ENCODE peak calls at places on chromosomes 13 and 19, in five cellular contexts. W is H9, H is neuronal stem cell, K is trophoblast cell, T is H1. R is an unnamed sample.

GRCh38 chr13:30504081-30504480 is 38.3 kb upstream of the HMGB1 start:
- DNase-seq in W (no peak), H (no peak), K (peak; percentile 72), T (no peak), R (no peak)

GRCh38 chr13:58043971-58044370 is 412.4 kb downstream of the PCDH17 start:
- DNase-seq in W (no peak), H (no peak), K (no peak), T (no peak), R (no peak)

GRCh38 chr13:43744630-43745029 is 42.1 kb downstream of the ENOX1 start:
- DNase-seq in W (no peak), H (no peak), K (no peak), T (no peak), R (no peak)

GRCh38 chr19:39917561-39918182 is 16.8 kb downstream of the FCGBP start:
- DNase-seq in W (no peak), H (no peak), K (no peak), T (no peak), R (no peak)

GRCh38 chr13:25181597-25181996 is 9.5 kb upstream of the AMER2 start:
- DNase-seq in W (no peak), H (no peak), K (no peak), T (no peak), R (no peak)

GRCh38 chr19:47512183-47512947 is 2.5 kb downstream of the NAPA start:
- DNase-seq in W (no peak), H (no peak), K (no peak), T (no peak), R (peak; percentile 33)

GRCh38 chr13:36582977-36583376 is 90.8 kb upstream of the SERTM1 start:
- DNase-seq in W (no peak), H (no peak), K (no peak), T (no peak), R (no peak)

GRCh38 chr19:42252365-42253244 is 2.3 kb downstream of the ERF start:
- DNase-seq in W (no peak), H (no peak), K (no peak), T (no peak), R (peak; percentile 81)

GRCh38 chr19:27794444-27795042 is 1418.4 kb downstream of the UQCRFS1 start:
- DNase-seq in W (peak; percentile 59), H (peak; percentile 3), K (no peak), T (no peak), R (peak; percentile 61)

GRCh38 chr13:76164290-76164689 is 528.2 kb downstream of the LMO7 start:
- DNase-seq in W (no peak), H (no peak), K (no peak), T (no peak), R (peak; percentile 68)

GRCh38 chr13:61128850-61129645 is 286.6 kb downstream of the PCDH20 start:
- DNase-seq in W (no peak), H (no peak), K (no peak), T (no peak), R (no peak)

GRCh38 chr13:91331047-91331915 is 16.2 kb upstream of the MIR17HG start:
- DNase-seq in W (no peak), H (no peak), K (no peak), T (no peak), R (no peak)

GRCh38 chr13:98143157-98143553 is 261 bp downstream of the FARP1 start:
- DNase-seq in W (peak; percentile 43), H (peak; percentile 58), K (no peak), T (no peak), R (no peak)

GRCh38 chr13:113561417-113562084 is 23.0 kb upstream of the TFDP1 start:
- DNase-seq in W (no peak), H (no peak), K (no peak), T (no peak), R (no peak)

GRCh38 chr13:39451860-39452301 is 151.1 kb downstream of the LHFPL6 start:
- DNase-seq in W (no peak), H (no peak), K (peak; percentile 9), T (no peak), R (peak; percentile 68)

GRCh38 chr13:94705081-94705751 is 7.1 kb downstream of the SOX21 start:
- DNase-seq in W (peak; percentile 56), H (no peak), K (peak; percentile 24), T (no peak), R (no peak)

GRCh38 chr13:35832551-35832950 is 298.6 kb downstream of the DCLK1 start:
- DNase-seq in W (no peak), H (no peak), K (peak; percentile 70), T (no peak), R (no peak)

GRCh38 chr13:94431987-94432386 is 47.5 kb downstream of the DCT start:
- DNase-seq in W (no peak), H (no peak), K (no peak), T (no peak), R (no peak)

GRCh38 chr19:17817668-17818363 is 3.5 kb downstream of the INSL3 start:
- DNase-seq in W (no peak), H (no peak), K (no peak), T (no peak), R (no peak)

GRCh38 chr19:35519291-35519690 is 5.8 kb upstream of the DMKN start:
- DNase-seq in W (no peak), H (no peak), K (no peak), T (no peak), R (no peak)

GRCh38 chr19:40744554-40745401 is 5.5 kb downstream of the ACTMAP start:
- DNase-seq in W (peak; percentile 78), H (no peak), K (peak; percentile 71), T (no peak), R (peak; percentile 47)

GRCh38 chr13:23723463-23723862 is 153.3 kb downstream of the TNFRSF19 start:
- DNase-seq in W (no peak), H (no peak), K (no peak), T (no peak), R (peak; percentile 52)

GRCh38 chr13:76696370-76696769 is 189.8 kb downstream of the KCTD12 start:
- DNase-seq in W (no peak), H (no peak), K (peak; percentile 28), T (no peak), R (peak; percentile 42)

GRCh38 chr13:27374650-27375049 is 49.8 kb upstream of the GTF3A start:
- DNase-seq in W (peak; percentile 67), H (peak; percentile 51), K (peak; percentile 85), T (no peak), R (peak; percentile 87)

GRCh38 chr13:30429721-30430694 is 7.7 kb downstream of the UBE2L5 start:
- DNase-seq in W (no peak), H (no peak), K (peak; percentile 71), T (no peak), R (peak; percentile 91)

GRCh38 chr19:54173951-54174817 is 1.2 kb upstream of the TMC4 start:
- DNase-seq in W (peak; percentile 43), H (no peak), K (no peak), T (no peak), R (no peak)

GRCh38 chr13:98581971-98582702 is 5.2 kb upstream of the STK24 start:
- DNase-seq in W (no peak), H (no peak), K (peak; percentile 69), T (no peak), R (peak; percentile 83)

GRCh38 chr13:101475536-101475935 is 23.1 kb downstream of the ITGBL1 start:
- DNase-seq in W (no peak), H (no peak), K (no peak), T (no peak), R (no peak)

GRCh38 chr13:39600766-39601165 is 2.2 kb downstream of the LHFPL6 start:
- DNase-seq in W (peak; percentile 66), H (no peak), K (peak; percentile 38), T (no peak), R (peak; percentile 33)

GRCh38 chr13:23359882-23360281 is 73.6 kb downstream of the SACS start:
- DNase-seq in W (no peak), H (no peak), K (no peak), T (no peak), R (no peak)

GRCh38 chr13:111974065-111974640 is 92.8 kb upstream of the SOX1 start:
- DNase-seq in W (no peak), H (no peak), K (no peak), T (no peak), R (peak; percentile 42)

GRCh38 chr19:58346961-58347929 is 6.0 kb downstream of the A1BG start:
- DNase-seq in W (peak; percentile 82), H (peak; percentile 73), K (peak; percentile 17), T (no peak), R (peak; percentile 78)

GRCh38 chr13:36188446-36188845 is 25.9 kb downstream of the SOHLH2 start:
- DNase-seq in W (no peak), H (no peak), K (no peak), T (no peak), R (no peak)

GRCh38 chr13:109576331-109576813 is 210.0 kb downstream of the IRS2 start:
- DNase-seq in W (no peak), H (no peak), K (no peak), T (no peak), R (no peak)

GRCh38 chr13:109572389-109572788 is 214.0 kb downstream of the IRS2 start:
- DNase-seq in W (no peak), H (no peak), K (no peak), T (no peak), R (no peak)

GRCh38 chr13:109575821-109576220 is 210.6 kb downstream of the IRS2 start:
- DNase-seq in W (no peak), H (no peak), K (no peak), T (no peak), R (no peak)

GRCh38 chr13:109577191-109577700 is 209.1 kb downstream of the IRS2 start:
- DNase-seq in W (no peak), H (no peak), K (no peak), T (no peak), R (no peak)
- H2BK12ac ChIP-seq in W (no peak overlapping the region), H (no peak overlapping the region), K (no peak overlapping the region), T (no peak overlapping the region), R (no peak overlapping the region)

GRCh38 chr19:15316498-15316897 is 15.8 kb downstream of the BRD4 start:
- DNase-seq in W (no peak), H (no peak), K (no peak), T (no peak), R (peak; percentile 75)

GRCh38 chr19:15315101-15315500 is 17.2 kb downstream of the BRD4 start:
- DNase-seq in W (no peak), H (no peak), K (peak; percentile 76), T (no peak), R (no peak)

GRCh38 chr19:15320118-15320517 is 12.2 kb downstream of the BRD4 start:
- DNase-seq in W (no peak), H (no peak), K (peak; percentile 53), T (no peak), R (no peak)

GRCh38 chr19:15318241-15318691 is 14.1 kb downstream of the BRD4 start:
- DNase-seq in W (no peak), H (no peak), K (peak; percentile 59), T (no peak), R (no peak)

GRCh38 chr19:15317392-15318011 is 14.8 kb downstream of the BRD4 start:
- DNase-seq in W (no peak), H (no peak), K (peak; percentile 79), T (no peak), R (no peak)
- H2BK12ac ChIP-seq in W (no peak overlapping the region), H (no peak overlapping the region), K (no peak overlapping the region), T (no peak overlapping the region), R (no peak overlapping the region)

GRCh38 chr13:74931698-74932433 is 550.1 kb downstream of the TBC1D4 start:
- DNase-seq in W (no peak), H (no peak), K (no peak), T (no peak), R (no peak)
- H2BK12ac ChIP-seq in W (no peak overlapping the region), H (no peak overlapping the region), K (no peak overlapping the region), T (no peak overlapping the region), R (no peak overlapping the region)

GRCh38 chr19:2624537-2625091 is 77.9 kb downstream of the GNG7 start:
- DNase-seq in W (peak; percentile 83), H (no peak), K (peak; percentile 72), T (no peak), R (no peak)
- H2BK12ac ChIP-seq in W (no peak overlapping the region), H (no peak overlapping the region), K (no peak overlapping the region), T (no peak overlapping the region), R (no peak overlapping the region)

GRCh38 chr19:271856-272255 is 19.3 kb downstream of the PLPP2 start:
- DNase-seq in W (no peak), H (no peak), K (no peak), T (no peak), R (no peak)
- H2BK12ac ChIP-seq in W (no peak overlapping the region), H (no peak overlapping the region), K (no peak overlapping the region), T (no peak overlapping the region), R (no peak overlapping the region)

R was measured in mesenchymal stem cell.